ENCODE peak calls at places on chromosomes 13 and 19, in six cellular contexts. O is HAP-1, J is thyroid gland, I is fibroblast of lung, U is astrocyte, S is psoas muscle. Z is an unnamed sample.
A peak's percentile ranks its signal among the peaks of the same experiment; 100 is the strongest.

GRCh38 chr13:114004416-114005205 is 30.7 kb upstream of the C13orf46 start:
- DNase-seq in J (peak; percentile 5), I (peak; percentile 76), O (no peak), U (peak; percentile 54), S (peak; percentile 30), Z (peak; percentile 72)

GRCh38 chr13:35954207-35954560 is 177.0 kb downstream of the DCLK1 start:
- DNase-seq in I (no peak), O (no peak), S (no peak), U (no peak), J (no peak), Z (no peak)

GRCh38 chr19:2240881-2241760 is 4.5 kb downstream of the SF3A2 start:
- DNase-seq in S (no peak), J (peak; percentile 56), O (no peak), U (no peak), I (no peak), Z (no peak)

GRCh38 chr13:29494520-29494919 is 101.0 kb downstream of the SLC7A1 start:
- DNase-seq in S (no peak), U (no peak), J (no peak), I (no peak), O (no peak), Z (no peak)

GRCh38 chr19:15479391-15480345 is at the start of gene PGLYRP2:
- DNase-seq in O (no peak), S (no peak), U (no peak), I (no peak), J (peak; percentile 92), Z (no peak)

GRCh38 chr19:15421726-15422260 is 3.0 kb upstream of the AKAP8L start:
- DNase-seq in I (peak; percentile 48), J (no peak), S (peak; percentile 50), O (no peak), U (no peak), Z (no peak)

GRCh38 chr13:107545946-107546502 is 669.3 kb downstream of the LIG4 start:
- DNase-seq in J (peak; percentile 67), U (no peak), I (no peak), S (no peak), O (no peak), Z (no peak)

GRCh38 chr13:51995677-51996551 is 15.3 kb downstream of the ATP7B start:
- DNase-seq in U (peak; percentile 18), O (peak; percentile 20), S (no peak), I (peak; percentile 19), J (peak; percentile 22), Z (no peak)

GRCh38 chr19:46579286-46579944 is 21.7 kb upstream of the CALM3 start:
- DNase-seq in S (no peak), I (no peak), U (no peak), O (no peak), J (no peak), Z (no peak)

GRCh38 chr13:107847406-107847805 is 367.9 kb downstream of the LIG4 start:
- DNase-seq in O (no peak), U (no peak), I (peak; percentile 39), S (no peak), J (no peak), Z (no peak)

GRCh38 chr19:35416331-35416730 is 31.7 kb upstream of the FFAR2 start:
- DNase-seq in O (no peak), U (no peak), S (no peak), I (no peak), J (peak; percentile 71), Z (no peak)

GRCh38 chr19:41302624-41303351 is 7.2 kb upstream of the CCDC97 start:
- DNase-seq in U (no peak), J (no peak), I (no peak), O (no peak), S (no peak), Z (no peak)

GRCh38 chr19:55716531-55716930 is 21.7 kb downstream of the NLRP9 start:
- DNase-seq in J (no peak), O (no peak), S (no peak), U (no peak), I (no peak), Z (no peak)

GRCh38 chr19:55831846-55832245 is at the start of gene NLRP11:
- DNase-seq in O (no peak), J (no peak), U (no peak), S (no peak), I (no peak), Z (no peak)

GRCh38 chr13:42354246-42355117 is 82.5 kb downstream of the AKAP11 start:
- DNase-seq in J (no peak), S (no peak), U (peak; percentile 91), I (peak; percentile 79), O (peak; percentile 12), Z (no peak)

GRCh38 chr13:41060723-41061074 is 610 bp upstream of the WBP4 start:
- DNase-seq in S (peak; percentile 86), I (no peak), O (peak; percentile 90), U (peak; percentile 69), J (peak; percentile 88), Z (peak; percentile 81)

GRCh38 chr13:21074601-21075302 is 13.4 kb upstream of the LATS2 start:
- DNase-seq in J (no peak), I (peak; percentile 32), S (no peak), O (no peak), U (no peak), Z (no peak)

GRCh38 chr13:44906230-44906629 is 83.0 kb downstream of the NUFIP1 start:
- DNase-seq in U (no peak), J (no peak), O (no peak), S (no peak), I (no peak), Z (no peak)

GRCh38 chr13:42814868-42815267 is 33.5 kb downstream of the FAM216B start:
- DNase-seq in S (no peak), I (peak; percentile 95), J (no peak), O (no peak), U (peak; percentile 89), Z (no peak)

GRCh38 chr19:54281008-54281728 is at the start of gene LILRB2:
- DNase-seq in J (no peak), S (no peak), I (no peak), O (no peak), U (no peak), Z (no peak)

GRCh38 chr19:5967994-5968430 is 9.9 kb downstream of the RANBP3 start:
- DNase-seq in U (peak; percentile 66), S (peak; percentile 46), I (peak; percentile 86), J (peak; percentile 76), O (peak; percentile 81), Z (peak; percentile 68)

GRCh38 chr19:58499021-58499927 is 12.5 kb downstream of the SLC27A5 start:
- DNase-seq in S (peak; percentile 100), I (peak; percentile 99), O (peak; percentile 100), U (peak; percentile 92), J (peak; percentile 100), Z (peak; percentile 100)

GRCh38 chr19:991174-991931 is 7.2 kb downstream of the WDR18 start:
- DNase-seq in U (no peak), O (peak; percentile 84), I (peak; percentile 60), S (peak; percentile 57), J (no peak), Z (peak; percentile 65)

GRCh38 chr13:102817241-102817640 is 18.3 kb downstream of the BIVM start:
- DNase-seq in S (no peak), I (no peak), U (no peak), O (no peak), J (no peak), Z (no peak)

GRCh38 chr13:49444517-49445395 is 682 bp downstream of the SETDB2 start:
- DNase-seq in O (peak; percentile 31), J (peak; percentile 20), U (peak; percentile 63), I (peak; percentile 69), S (no peak), Z (peak; percentile 24)

GRCh38 chr13:98129059-98129741 is 13.7 kb upstream of the FARP1 start:
- DNase-seq in S (no peak), O (no peak), I (peak; percentile 39), U (peak; percentile 46), J (no peak), Z (no peak)

GRCh38 chr13:77176350-77176749 is 149.4 kb upstream of the FBXL3 start:
- DNase-seq in J (no peak), S (no peak), O (no peak), U (peak; percentile 76), I (peak; percentile 32), Z (no peak)

GRCh38 chr19:16584825-16585801 is 12.9 kb upstream of the SLC35E1 start:
- DNase-seq in I (no peak), O (no peak), J (no peak), S (no peak), U (no peak), Z (no peak)

GRCh38 chr19:16588089-16588823 is 16.0 kb upstream of the SLC35E1 start:
- DNase-seq in S (no peak), J (no peak), I (peak; percentile 13), U (peak; percentile 34), O (no peak), Z (no peak)

GRCh38 chr19:16585808-16586476 is 13.7 kb upstream of the SLC35E1 start:
- DNase-seq in J (no peak), I (no peak), O (no peak), S (no peak), U (no peak), Z (no peak)

GRCh38 chr19:16587031-16588023 is 15.1 kb upstream of the SLC35E1 start:
- DNase-seq in I (peak; percentile 9), O (no peak), U (peak; percentile 58), J (peak; percentile 44), S (no peak), Z (no peak)

DNA sequence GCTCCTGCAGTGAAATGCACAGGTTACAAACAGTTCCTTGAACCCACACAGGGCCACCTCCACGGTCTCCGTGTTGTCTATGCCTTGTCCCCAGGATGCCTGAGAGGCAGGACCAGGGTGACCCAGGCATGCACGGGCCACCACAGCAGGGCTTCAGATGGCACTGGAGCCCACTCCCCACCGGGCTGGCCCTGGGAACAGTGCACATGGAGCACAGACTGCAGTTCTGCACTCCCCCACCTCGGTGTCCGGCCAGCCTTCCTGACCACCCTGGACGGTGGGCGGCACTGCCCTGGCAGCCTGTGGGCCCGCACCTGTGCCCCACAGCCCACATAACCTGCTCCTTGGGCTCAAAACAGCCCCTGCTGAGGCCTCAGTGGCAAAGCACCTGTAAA is 14.3 kb upstream of the SLC35E1 start:
- DNase-seq in O (no peak), I (no peak), S (no peak), U (no peak), J (no peak), Z (no peak)
- H3K4me1 ChIP-seq in O (peaks cover 7% of the 10 kb centered on the region), I (peaks cover 14% of the 10 kb centered on the region), S (peaks cover 91% of the 10 kb centered on the region), U (peaks cover 48% of the 10 kb centered on the region), J (peaks cover 84% of the 10 kb centered on the region), Z (peaks cover 5% of the 10 kb centered on the region)

GRCh38 chr19:19224852-19225494 is 13.2 kb downstream of the NCAN start:
- DNase-seq in U (no peak), I (peak; percentile 59), S (peak; percentile 60), O (peak; percentile 89), J (peak; percentile 79), Z (peak; percentile 87)
- H3K27me3 ChIP-seq in U (peaks cover 6% of the 10 kb centered on the region), I (peaks cover 11% of the 10 kb centered on the region), S (no peaks in the 10 kb centered on the region), O (peaks cover 12% of the 10 kb centered on the region), J (no peaks in the 10 kb centered on the region), Z (no peaks in the 10 kb centered on the region)

GRCh38 chr13:71483733-71484132 is 383.3 kb downstream of the DACH1 start:
- DNase-seq in I (no peak), U (no peak), O (no peak), J (no peak), S (no peak), Z (no peak)

GRCh38 chr13:71477735-71478134 is 389.3 kb downstream of the DACH1 start:
- DNase-seq in S (no peak), I (no peak), J (no peak), O (no peak), U (no peak), Z (no peak)
- H3K4me1 ChIP-seq in S (no peaks in the 10 kb centered on the region), I (no peaks in the 10 kb centered on the region), J (no peaks in the 10 kb centered on the region), O (no peaks in the 10 kb centered on the region), U (no peaks in the 10 kb centered on the region), Z (no peaks in the 10 kb centered on the region)

GRCh38 chr13:110559429-110559943 is 2.0 kb downstream of the RAB20 start:
- DNase-seq in S (no peak), I (peak; percentile 58), J (peak; percentile 96), O (no peak), U (no peak), Z (no peak)
- H3K27me3 ChIP-seq in S (no peaks in the 10 kb centered on the region), I (no peaks in the 10 kb centered on the region), J (no peaks in the 10 kb centered on the region), O (no peaks in the 10 kb centered on the region), U (peaks cover 5% of the 10 kb centered on the region), Z (no peaks in the 10 kb centered on the region)

GRCh38 chr19:37999309-38000213 is 92.6 kb downstream of the SIPA1L3 start:
- DNase-seq in U (peak; percentile 99), S (peak; percentile 79), I (peak; percentile 95), O (no peak), J (peak; percentile 47), Z (no peak)
- H3K4me1 ChIP-seq in U (peaks cover 46% of the 10 kb centered on the region), S (peaks cover 16% of the 10 kb centered on the region), I (peaks cover 18% of the 10 kb centered on the region), O (peaks cover 14% of the 10 kb centered on the region), J (peaks cover 42% of the 10 kb centered on the region), Z (peaks cover 6% of the 10 kb centered on the region)

Z was measured in Caco-2.